ENCODE peak calls at places on chromosome 21, in eight cellular contexts. G, X, A, F, J, H, T and Z are unnamed samples.

GRCh38 chr21:42722153-42722552 is 68.7 kb downstream of the PDE9A start:
- DNase-seq in G (no peak), X (no peak), A (no peak), F (no peak), J (no peak), H (no peak), T (no peak), Z (no peak)

GRCh38 chr21:15050588-15051377 is 14.0 kb downstream of the NRIP1 start:
- DNase-seq in G (no peak), X (no peak), A (no peak), F (peak; percentile 59), J (no peak), H (no peak), T (no peak), Z (no peak)

GRCh38 chr21:44739316-44739715 is 27.9 kb upstream of the TSPEAR start:
- DNase-seq in G (no peak), X (no peak), A (no peak), F (no peak), J (no peak), H (no peak), T (no peak), Z (no peak)

GRCh38 chr21:43362928-43363314 is 64.0 kb downstream of the SIK1 start:
- DNase-seq in G (no peak), X (no peak), A (no peak), F (no peak), J (no peak), H (no peak), T (no peak), Z (no peak)

GRCh38 chr21:34865922-34866271 is 183.2 kb downstream of the RUNX1 start:
- DNase-seq in G (no peak), X (no peak), A (no peak), F (no peak), J (no peak), H (no peak), T (no peak), Z (peak; percentile 71)

GRCh38 chr21:35138665-35139381 is 89.7 kb upstream of the RUNX1 start:
- DNase-seq in G (no peak), X (no peak), A (no peak), F (no peak), J (no peak), H (no peak), T (no peak), Z (peak; percentile 45)

GRCh38 chr21:44598031-44598430 is 2.4 kb upstream of the KRTAP10-7 start:
- DNase-seq in G (no peak), X (no peak), A (no peak), F (no peak), J (no peak), H (no peak), T (no peak), Z (peak; percentile 11)

GRCh38 chr21:35614412-35614901 is 445.9 kb downstream of the SETD4 start:
- DNase-seq in G (no peak), X (no peak), A (no peak), F (no peak), J (no peak), H (no peak), T (no peak), Z (peak; percentile 88)

GRCh38 chr21:24023402-24023801 is 1583.9 kb downstream of the MRPL39 start:
- DNase-seq in G (no peak), X (no peak), A (no peak), F (no peak), J (no peak), H (no peak), T (no peak), Z (no peak)

GRCh38 chr21:35575280-35575915 is 484.9 kb downstream of the SETD4 start:
- DNase-seq in G (no peak), X (no peak), A (no peak), F (no peak), J (no peak), H (no peak), T (no peak), Z (no peak)

GRCh38 chr21:42213082-42213774 is 5.7 kb upstream of the ABCG1 start:
- DNase-seq in G (no peak), X (no peak), A (no peak), F (no peak), J (no peak), H (no peak), T (peak; percentile 15), Z (no peak)

GRCh38 chr21:32604484-32604883 is 7.7 kb downstream of the CFAP298 start:
- DNase-seq in G (no peak), X (no peak), A (no peak), F (no peak), J (no peak), H (no peak), T (no peak), Z (no peak)

GRCh38 chr21:45401916-45402900 is 2.8 kb upstream of the COL18A1 start:
- DNase-seq in G (no peak), X (no peak), A (no peak), F (no peak), J (peak; percentile 30), H (no peak), T (no peak), Z (no peak)

GRCh38 chr21:42299324-42300044 is 15.7 kb downstream of the TFF3 start:
- DNase-seq in G (no peak), X (no peak), A (no peak), F (no peak), J (peak; percentile 34), H (no peak), T (no peak), Z (peak; percentile 24)

GRCh38 chr21:42854246-42855010 is 24.9 kb downstream of the WDR4 start:
- DNase-seq in G (no peak), X (no peak), A (no peak), F (no peak), J (no peak), H (no peak), T (no peak), Z (no peak)

GRCh38 chr21:26844258-26845065 is 747 bp downstream of the ADAMTS1 start:
- DNase-seq in G (peak; percentile 47), X (no peak), A (peak; percentile 29), F (no peak), J (peak; percentile 73), H (no peak), T (no peak), Z (peak; percentile 44)
- TF ChIP-seq CTCF in G (no peak), X (peak; percentile 23), A (no peak), F (no peak), J (no peak), H (peak; percentile 5), T (no peak), Z (no peak)

DNA sequence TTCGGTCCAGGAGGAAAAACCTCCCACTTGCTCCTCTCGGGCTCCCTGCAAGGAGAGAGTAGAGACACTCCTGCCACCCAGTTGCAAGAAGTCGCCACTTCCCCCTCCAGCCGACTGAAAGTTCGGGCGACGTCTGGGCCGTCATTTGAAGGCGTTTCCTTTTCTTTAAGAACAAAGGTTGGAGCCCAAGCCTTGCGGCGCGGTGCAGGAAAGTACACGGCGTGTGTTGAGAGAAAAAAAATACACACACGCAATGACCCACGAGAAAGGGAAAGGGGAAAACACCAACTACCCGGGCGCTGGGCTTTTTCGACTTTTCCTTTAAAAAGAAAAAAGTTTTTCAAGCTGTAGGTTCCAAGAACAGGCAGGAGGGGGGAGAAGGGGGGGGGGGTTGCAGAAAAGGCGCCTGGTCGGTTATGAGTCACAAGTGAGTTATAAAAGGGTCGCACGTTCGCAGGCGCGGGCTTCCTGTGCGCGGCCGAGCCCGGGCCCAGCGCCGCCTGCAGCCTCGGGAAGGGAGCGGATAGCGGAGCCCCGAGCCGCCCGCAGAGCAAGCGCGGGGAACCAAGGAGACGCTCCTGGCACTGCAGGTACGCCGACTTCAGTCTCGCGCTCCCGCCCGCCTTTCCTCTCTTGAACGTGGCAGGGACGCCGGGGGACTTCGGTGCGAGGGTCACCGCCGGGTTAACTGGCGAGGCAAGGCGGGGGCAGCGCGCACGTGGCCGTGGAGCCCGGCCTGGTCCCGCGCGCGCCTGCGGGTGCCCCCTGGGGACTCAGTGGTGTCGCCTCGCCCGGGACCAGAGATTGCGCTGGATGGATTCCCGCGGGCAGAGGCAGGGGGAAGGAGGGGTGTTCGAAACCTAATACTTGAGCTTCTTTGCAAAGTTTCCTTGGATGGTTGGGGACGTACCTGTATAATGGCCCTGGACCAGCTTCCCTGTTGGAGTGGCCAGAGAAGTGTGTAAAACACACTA is 45.3 kb downstream of the MRPL39 start:
- DNase-seq in G (peak; percentile 31), X (peak; percentile 23), A (peak; percentile 20), F (peak; percentile 65), J (peak; percentile 47), H (no peak), T (peak; percentile 45), Z (no peak)
- TF ChIP-seq CTCF in G (no peak), X (peak; percentile 36), A (peak; percentile 6), F (no peak), J (peak; percentile 26), H (peak; percentile 41), T (no peak), Z (no peak)

GRCh38 chr21:31459457-31459856 is 115.4 kb upstream of the TIAM1 start:
- DNase-seq in G (no peak), X (no peak), A (no peak), F (no peak), J (no peak), H (no peak), T (no peak), Z (peak; percentile 47)
- TF ChIP-seq CTCF in G (no peak), X (no peak), A (no peak), F (no peak), J (no peak), H (no peak), T (no peak), Z (peak; percentile 24)

GRCh38 chr21:28719731-28720130 is 272.9 kb downstream of the LTN1 start:
- DNase-seq in G (no peak), X (no peak), A (no peak), F (no peak), J (no peak), H (no peak), T (no peak), Z (no peak)
- TF ChIP-seq CTCF in G (no peak), X (no peak), A (no peak), F (no peak), J (no peak), H (no peak), T (no peak), Z (no peak)